ENCODE peak calls at places on chromosome 15, in four cellular contexts. M is mammary epithelial cell, F is breast epithelium, S is pancreas. K is an unnamed sample. For H3K4me1, the result is how much of the 10 kb centered on the place peaks cover.

GRCh38 chr15:80429964-80430363 is 25.8 kb downstream of the ARNT2 start:
- DNase-seq in F (no peak), M (no peak), S (no peak), K (no peak)

GRCh38 chr15:93770788-93771187 is 460.6 kb upstream of the MCTP2 start:
- DNase-seq in M (no peak), S (no peak), F (no peak), K (no peak)

GRCh38 chr15:75606711-75607684 is 18.5 kb downstream of the SNUPN start:
- DNase-seq in S (no peak), F (no peak), M (no peak), K (no peak)

GRCh38 chr15:62447742-62448141 is 282.7 kb upstream of the C2CD4B start:
- DNase-seq in M (no peak), S (no peak), F (no peak), K (no peak)

GRCh38 chr15:96333194-96334016 is 2.9 kb downstream of the NR2F2 start:
- DNase-seq in S (no peak), F (peak), M (no peak), K (no peak)

GRCh38 chr15:40688932-40689799 is 5.8 kb upstream of the RAD51 start:
- DNase-seq in M (no peak), S (no peak), F (no peak), K (no peak)

GRCh38 chr15:73723146-73723545 is 30.0 kb downstream of the INSYN1 start:
- DNase-seq in M (no peak), F (no peak), S (no peak), K (no peak)

GRCh38 chr15:34732430-34732829 is 22.4 kb downstream of the GJD2 start:
- DNase-seq in S (no peak), M (peak), F (no peak), K (no peak)

GRCh38 chr15:42490246-42490742 is 647 bp downstream of the ZNF106 start:
- DNase-seq in M (peak), F (no peak), S (no peak), K (no peak)

GRCh38 chr15:44261007-44261706 is 27.4 kb upstream of the GOLM2 start:
- DNase-seq in F (no peak), S (no peak), M (peak), K (no peak)

GRCh38 chr15:80730931-80731330 is 35.8 kb downstream of the ABHD17C start:
- DNase-seq in M (no peak), F (no peak), S (no peak), K (no peak)

GRCh38 chr15:93246266-93247242 is 157.5 kb upstream of the RGMA start:
- DNase-seq in S (no peak), M (no peak), F (no peak), K (peak)

GRCh38 chr15:39672184-39672583 is 91.3 kb downstream of the THBS1 start:
- DNase-seq in M (no peak), S (no peak), F (no peak), K (no peak)

GRCh38 chr15:33618300-33618699 is 307.5 kb downstream of the RYR3 start:
- DNase-seq in M (no peak), F (no peak), S (no peak), K (no peak)

GRCh38 chr15:96270581-96271172 is 59.8 kb upstream of the NR2F2 start:
- DNase-seq in S (no peak), F (no peak), M (peak), K (no peak)

GRCh38 chr15:39833515-39833981 is 50.9 kb upstream of the FSIP1 start:
- DNase-seq in F (no peak), M (peak), S (no peak), K (no peak)

GRCh38 chr15:73965094-73965729 is 26.9 kb downstream of the STOML1 start:
- DNase-seq in S (no peak), M (no peak), F (no peak), K (no peak)

GRCh38 chr15:70505411-70505919 is 257.9 kb downstream of the UACA start:
- DNase-seq in M (peak), F (peak), S (no peak), K (no peak)

GRCh38 chr15:51303462-51303861 is 34.9 kb downstream of the CYP19A1 start:
- DNase-seq in M (no peak), S (no peak), F (no peak), K (no peak)

GRCh38 chr15:48190932-48191573 is 412 bp upstream of the CTXN2 start:
- DNase-seq in S (peak), F (no peak), M (peak), K (no peak)

GRCh38 chr15:76057332-76058000 is 2.3 kb upstream of the TMEM266 start:
- DNase-seq in S (peak), F (no peak), M (peak), K (no peak)

GRCh38 chr15:77466521-77466920 is 45.8 kb downstream of the HMG20A start:
- DNase-seq in S (no peak), F (no peak), M (no peak), K (no peak)

GRCh38 chr15:95328559-95328958 is 1001.9 kb upstream of the NR2F2 start:
- DNase-seq in S (no peak), M (no peak), F (no peak), K (no peak)

GRCh38 chr15:32870240-32871033 is 152.6 kb downstream of the GREM1 start:
- DNase-seq in S (no peak), M (no peak), F (no peak), K (no peak)

GRCh38 chr15:67701669-67702068 is 123.6 kb upstream of the SKOR1 start:
- DNase-seq in S (no peak), M (no peak), F (no peak), K (no peak)

GRCh38 chr15:71705151-71705550 is 105.2 kb upstream of the NR2E3 start:
- DNase-seq in M (peak), S (no peak), F (no peak), K (no peak)

GRCh38 chr15:31346367-31347066 is 19.9 kb downstream of the KLF13 start:
- DNase-seq in F (no peak), M (no peak), S (no peak), K (no peak)

GRCh38 chr15:31345606-31346366 is 19.2 kb downstream of the KLF13 start:
- DNase-seq in M (no peak), F (no peak), S (no peak), K (no peak)

GRCh38 chr15:31344266-31344665 is 17.6 kb downstream of the KLF13 start:
- DNase-seq in M (no peak), S (no peak), F (no peak), K (no peak)

GRCh38 chr15:31343831-31344230 is 17.2 kb downstream of the KLF13 start:
- DNase-seq in M (no peak), F (no peak), S (no peak), K (no peak)

DNA sequence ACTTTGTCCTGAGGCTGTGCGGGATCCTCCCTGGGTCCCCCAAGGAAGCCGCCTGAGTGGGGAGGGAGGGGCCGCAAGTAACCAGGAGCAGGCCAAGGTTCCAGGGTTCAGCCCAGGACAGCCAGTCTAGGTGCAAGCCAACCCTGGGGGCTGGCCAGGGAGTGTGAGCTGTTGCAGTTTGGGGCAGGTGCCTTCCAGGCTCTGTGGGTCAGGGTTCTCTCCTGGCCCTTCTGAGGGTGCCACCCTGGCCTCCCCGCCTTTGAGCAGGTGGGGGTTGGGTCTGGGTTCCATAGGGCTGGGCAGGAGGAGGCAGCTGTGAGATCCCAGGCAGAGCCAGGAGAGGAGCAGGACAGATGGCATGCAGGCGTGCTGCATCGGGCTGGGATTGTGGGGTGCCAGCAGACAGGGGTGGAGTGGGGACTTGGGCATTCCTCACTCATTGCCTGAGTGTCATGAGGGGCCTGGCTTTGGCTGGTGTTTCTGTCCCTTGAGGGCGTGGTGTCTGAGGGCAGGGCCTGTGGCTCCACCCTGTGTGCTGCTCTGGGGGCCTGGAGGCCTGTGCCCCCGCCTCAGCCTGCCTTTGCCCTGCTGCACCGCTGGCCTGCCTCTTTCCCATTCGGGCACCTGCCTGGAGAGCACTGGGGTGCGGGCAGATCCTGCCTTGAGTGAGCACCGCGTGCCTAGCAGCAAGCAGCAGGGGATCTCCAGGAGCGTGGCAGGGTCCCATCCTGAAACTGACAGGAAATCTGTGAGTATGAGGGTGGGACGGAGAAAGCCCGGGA is 18.4 kb downstream of the KLF13 start:
- DNase-seq in F (no peak), S (peak), M (no peak), K (no peak)
- H3K4me1 ChIP-seq in F (under half), S (under half), M (under half), K (half or more)

GRCh38 chr15:23686466-23687142 is 501 bp downstream of the NDN start:
- DNase-seq in M (no peak), F (no peak), S (no peak), K (no peak)
- H3K4me3 ChIP-seq in M (no peak), F (peak), S (peak), K (peak)

GRCh38 chr15:59561547-59561946 is 50.0 kb upstream of the GCNT3 start:
- DNase-seq in F (no peak), M (no peak), S (no peak), K (no peak)

GRCh38 chr15:59565299-59565698 is 46.3 kb upstream of the GCNT3 start:
- DNase-seq in M (no peak), S (no peak), F (no peak), K (no peak)

GRCh38 chr15:59567369-59567768 is 44.2 kb upstream of the GCNT3 start:
- DNase-seq in S (no peak), M (peak), F (no peak), K (no peak)

GRCh38 chr15:59562787-59563186 is 48.8 kb upstream of the GCNT3 start:
- DNase-seq in M (no peak), S (no peak), F (no peak), K (no peak)
- TF ChIP-seq CTCF in M (peak), S (no peak), F (no peak), K (no peak)

GRCh38 chr15:101210058-101210457 is 41.8 kb downstream of the CHSY1 start:
- DNase-seq in S (no peak), M (no peak), F (no peak), K (no peak)
- H3K4me1 ChIP-seq in S (under half), M (under half), F (under half), K (half or more)

DNA sequence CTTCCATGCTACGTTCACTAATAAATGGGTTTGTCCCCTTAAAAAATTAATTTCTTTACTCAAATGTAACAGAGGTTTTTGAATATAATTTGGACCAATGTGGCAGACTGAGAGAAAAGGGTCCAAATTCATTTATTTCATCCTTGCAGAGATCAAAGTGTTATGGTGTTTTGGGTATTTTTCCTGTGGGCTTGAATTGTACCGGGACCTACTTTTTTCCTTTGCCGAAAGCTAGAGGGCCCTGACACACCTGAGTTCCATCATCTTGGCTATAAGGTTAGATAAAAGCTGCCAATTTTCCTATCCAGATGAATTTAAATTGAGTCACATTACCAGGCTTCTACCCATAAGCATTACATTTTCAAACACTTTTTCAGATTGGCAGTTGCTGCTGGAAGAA is 893 bp downstream of the CCNB2 start:
- DNase-seq in S (no peak), M (no peak), F (no peak), K (no peak)
- H3K4me3 ChIP-seq in S (peak), M (peak), F (peak), K (peak)

GRCh38 chr15:90905306-90906180 is 2.4 kb downstream of the MAN2A2 start:
- DNase-seq in S (no peak), M (no peak), F (no peak), K (no peak)

GRCh38 chr15:90906181-90906849 is 3.2 kb downstream of the MAN2A2 start:
- DNase-seq in M (no peak), S (peak), F (no peak), K (no peak)

GRCh38 chr15:90902996-90903732 is at the start of gene MAN2A2:
- DNase-seq in S (peak), M (peak), F (no peak), K (no peak)

GRCh38 chr15:90903733-90904536 is 833 bp downstream of the MAN2A2 start:
- DNase-seq in F (no peak), M (no peak), S (no peak), K (no peak)

GRCh38 chr15:90904746-90905145 is 1.6 kb downstream of the MAN2A2 start:
- DNase-seq in M (no peak), S (no peak), F (no peak), K (no peak)
- TF ChIP-seq CTCF in M (no peak), S (no peak), F (no peak), K (no peak)

GRCh38 chr15:56982987-56983386 is 64.5 kb downstream of the TCF12 start:
- DNase-seq in F (no peak), M (no peak), S (no peak), K (no peak)
- H3K4me1 ChIP-seq in F (under half), M (under half), S (under half), K (half or more)

GRCh38 chr15:88630798-88631463 is 7.9 kb upstream of the ISG20 start:
- DNase-seq in M (no peak), F (no peak), S (no peak), K (no peak)

GRCh38 chr15:88631464-88632028 is 7.3 kb upstream of the ISG20 start:
- DNase-seq in F (no peak), M (no peak), S (no peak), K (no peak)

GRCh38 chr15:88628018-88628673 is 7.0 kb downstream of the AEN start:
- DNase-seq in S (no peak), F (no peak), M (no peak), K (no peak)

GRCh38 chr15:88629071-88629470 is 7.9 kb downstream of the AEN start:
- DNase-seq in F (no peak), M (no peak), S (no peak), K (no peak)

DNA sequence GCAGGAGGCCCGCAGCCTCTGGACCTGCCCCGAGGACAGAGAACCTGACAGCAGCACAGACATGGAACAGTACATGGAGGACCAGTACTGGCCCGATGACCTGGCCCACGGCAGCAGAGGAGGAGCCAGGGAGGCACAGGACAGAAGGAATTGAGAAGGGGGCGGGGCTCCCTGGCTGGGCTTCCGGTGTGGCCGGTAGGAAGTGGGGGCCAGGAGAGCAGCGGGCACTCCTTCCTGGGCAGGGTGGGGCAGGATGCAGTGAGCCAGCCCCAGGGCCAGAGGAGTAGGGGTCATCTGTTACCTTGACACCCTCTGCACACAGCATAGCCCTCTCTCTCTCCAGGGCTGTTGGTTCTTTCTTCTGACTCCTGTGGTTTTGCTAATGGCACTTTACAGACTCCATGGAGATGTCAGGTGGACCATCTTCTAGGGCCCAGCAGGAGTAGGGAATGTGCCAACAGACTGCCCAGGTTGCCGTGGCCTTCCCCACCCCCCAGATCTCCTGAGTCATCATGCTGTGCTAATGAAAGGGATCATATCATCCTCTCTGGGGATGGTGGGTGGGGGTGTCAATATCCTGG is 8.6 kb upstream of the ISG20 start:
- DNase-seq in S (no peak), F (no peak), M (peak), K (no peak)
- H3K4me3 ChIP-seq in S (no peak), F (no peak), M (no peak), K (no peak)

K was measured in vagina.